ENCODE peak calls at places on chromosomes 7 and 10, in seven cellular contexts. U, F, I, W, G, R and X are unnamed samples.

GRCh38 chr7:5408777-5409176 is 14.9 kb downstream of the TNRC18 start:
- DNase-seq in U (no peak), F (no peak), I (no peak), W (no peak), G (no peak), R (no peak), X (no peak)

GRCh38 chr7:68783671-68784070 is 814.6 kb upstream of the AUTS2 start:
- DNase-seq in U (no peak), F (no peak), I (no peak), W (no peak), G (no peak), R (no peak), X (no peak)

GRCh38 chr7:70027864-70028263 is 429.6 kb downstream of the AUTS2 start:
- DNase-seq in U (no peak), F (no peak), I (no peak), W (no peak), G (no peak), R (peak; percentile 15), X (no peak)

GRCh38 chr10:108469940-108470339 is 1305.4 kb upstream of the SORCS1 start:
- DNase-seq in U (no peak), F (no peak), I (no peak), W (no peak), G (no peak), R (no peak), X (no peak)

GRCh38 chr7:82128546-82128945 is 315.0 kb downstream of the CACNA2D1 start:
- DNase-seq in U (no peak), F (no peak), I (no peak), W (no peak), G (no peak), R (no peak), X (no peak)

GRCh38 chr7:91846436-91846835 is 34.1 kb downstream of the MTERF1 start:
- DNase-seq in U (no peak), F (no peak), I (peak; percentile 17), W (no peak), G (no peak), R (no peak), X (no peak)

GRCh38 chr10:61899997-61900828 is 1.3 kb upstream of the ARID5B start:
- DNase-seq in U (peak; percentile 13), F (peak; percentile 28), I (peak; percentile 84), W (no peak), G (peak; percentile 93), R (peak; percentile 41), X (peak; percentile 26)

GRCh38 chr7:41709621-41710020 is 6.7 kb upstream of the INHBA start:
- DNase-seq in U (no peak), F (no peak), I (peak; percentile 81), W (no peak), G (no peak), R (no peak), X (no peak)

GRCh38 chr10:76546411-76546810 is 1091.2 kb downstream of the KCNMA1 start:
- DNase-seq in U (no peak), F (no peak), I (no peak), W (no peak), G (no peak), R (peak; percentile 60), X (no peak)

GRCh38 chr7:95843286-95843685 is 70.9 kb downstream of the DYNC1I1 start:
- DNase-seq in U (no peak), F (no peak), I (peak; percentile 8), W (no peak), G (no peak), R (no peak), X (no peak)

DNA sequence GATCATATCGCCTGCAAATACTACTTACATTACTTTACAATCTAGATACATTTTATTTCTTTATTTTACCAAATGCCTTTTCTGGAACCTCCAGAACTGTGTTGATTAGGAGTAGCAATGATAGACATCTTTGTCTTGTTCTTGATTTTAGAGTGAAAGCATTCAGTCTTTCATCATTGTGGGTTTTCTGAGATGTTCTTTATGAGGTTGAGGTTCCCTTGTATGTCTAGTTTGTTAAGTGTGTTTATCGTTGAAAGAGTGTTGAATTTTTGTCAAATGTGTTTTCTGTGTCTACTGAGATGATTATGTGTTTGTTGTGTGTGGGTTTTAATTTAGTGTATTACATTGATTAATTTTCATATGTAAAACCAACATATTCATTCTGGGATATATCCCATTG is 17.1 kb downstream of the SEPTIN7 start:
- DNase-seq in U (no peak), F (no peak), I (no peak), W (no peak), G (no peak), R (no peak), X (no peak)
- H3K9me3 ChIP-seq in U (no peaks in the 10 kb centered on the region), F (no peaks in the 10 kb centered on the region), I (no peaks in the 10 kb centered on the region), W (no peaks in the 10 kb centered on the region), G (peaks cover 44% of the 10 kb centered on the region), R (no peaks in the 10 kb centered on the region), X (peaks cover 2% of the 10 kb centered on the region)

GRCh38 chr10:128493811-128494210 is 367.6 kb upstream of the MKI67 start:
- DNase-seq in U (no peak), F (no peak), I (no peak), W (no peak), G (no peak), R (no peak), X (no peak)

GRCh38 chr10:128485701-128486235 is 359.5 kb upstream of the MKI67 start:
- DNase-seq in U (no peak), F (no peak), I (no peak), W (no peak), G (no peak), R (no peak), X (no peak)

GRCh38 chr10:128491686-128492085 is 365.5 kb upstream of the MKI67 start:
- DNase-seq in U (no peak), F (no peak), I (no peak), W (no peak), G (no peak), R (no peak), X (no peak)

GRCh38 chr10:128487517-128487916 is 361.3 kb upstream of the MKI67 start:
- DNase-seq in U (no peak), F (no peak), I (no peak), W (no peak), G (no peak), R (no peak), X (no peak)

GRCh38 chr10:128489324-128490247 is 363.4 kb upstream of the MKI67 start:
- DNase-seq in U (no peak), F (no peak), I (no peak), W (no peak), G (peak; percentile 69), R (no peak), X (no peak)
- H3K9me3 ChIP-seq in U (peaks cover 17% of the 10 kb centered on the region), F (no peaks in the 10 kb centered on the region), I (no peaks in the 10 kb centered on the region), W (no peaks in the 10 kb centered on the region), G (no peaks in the 10 kb centered on the region), R (no peaks in the 10 kb centered on the region), X (no peaks in the 10 kb centered on the region)

GRCh38 chr10:130801276-130801675 is 510.2 kb downstream of the TCERG1L start:
- DNase-seq in U (no peak), F (no peak), I (no peak), W (no peak), G (no peak), R (no peak), X (no peak)
- H3K9me3 ChIP-seq in U (no peaks in the 10 kb centered on the region), F (no peaks in the 10 kb centered on the region), I (no peaks in the 10 kb centered on the region), W (no peaks in the 10 kb centered on the region), G (no peaks in the 10 kb centered on the region), R (no peaks in the 10 kb centered on the region), X (no peaks in the 10 kb centered on the region)

GRCh38 chr7:30831227-30831626 is 60.0 kb downstream of the MINDY4 start:
- DNase-seq in U (no peak), F (no peak), I (peak; percentile 89), W (no peak), G (no peak), R (no peak), X (no peak)

GRCh38 chr7:30828591-30828990 is 57.4 kb downstream of the MINDY4 start:
- DNase-seq in U (no peak), F (no peak), I (no peak), W (no peak), G (no peak), R (no peak), X (no peak)

GRCh38 chr7:30835396-30835915 is 64.2 kb downstream of the MINDY4 start:
- DNase-seq in U (no peak), F (no peak), I (no peak), W (no peak), G (no peak), R (no peak), X (no peak)

GRCh38 chr7:30829476-30829875 is 58.3 kb downstream of the MINDY4 start:
- DNase-seq in U (no peak), F (no peak), I (no peak), W (no peak), G (no peak), R (peak; percentile 64), X (no peak)

DNA sequence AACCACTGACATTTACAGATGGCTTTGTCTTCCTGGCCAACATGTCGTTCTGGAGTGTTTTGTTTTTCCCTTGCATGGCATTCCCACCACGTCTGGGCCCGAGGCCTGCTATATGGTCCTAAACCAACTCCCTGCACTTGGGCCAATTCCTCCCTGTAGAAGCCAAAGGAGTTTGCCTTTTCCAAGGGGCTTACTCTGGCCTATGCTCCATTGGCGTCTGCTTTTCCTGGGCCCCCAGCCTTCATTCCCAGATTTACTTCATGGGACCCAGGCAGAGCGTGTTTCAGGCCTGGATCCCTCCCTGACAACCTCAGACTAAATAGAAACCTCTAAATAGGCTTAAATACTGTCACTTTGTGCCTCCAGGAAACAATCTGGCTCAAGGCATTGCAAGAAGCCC is 60.7 kb downstream of the MINDY4 start:
- DNase-seq in U (no peak), F (no peak), I (no peak), W (no peak), G (no peak), R (no peak), X (no peak)
- H3K9me3 ChIP-seq in U (peaks cover 7% of the 10 kb centered on the region), F (no peaks in the 10 kb centered on the region), I (no peaks in the 10 kb centered on the region), W (peaks cover 62% of the 10 kb centered on the region), G (peaks cover 10% of the 10 kb centered on the region), R (no peaks in the 10 kb centered on the region), X (peaks cover 2% of the 10 kb centered on the region)

DNA sequence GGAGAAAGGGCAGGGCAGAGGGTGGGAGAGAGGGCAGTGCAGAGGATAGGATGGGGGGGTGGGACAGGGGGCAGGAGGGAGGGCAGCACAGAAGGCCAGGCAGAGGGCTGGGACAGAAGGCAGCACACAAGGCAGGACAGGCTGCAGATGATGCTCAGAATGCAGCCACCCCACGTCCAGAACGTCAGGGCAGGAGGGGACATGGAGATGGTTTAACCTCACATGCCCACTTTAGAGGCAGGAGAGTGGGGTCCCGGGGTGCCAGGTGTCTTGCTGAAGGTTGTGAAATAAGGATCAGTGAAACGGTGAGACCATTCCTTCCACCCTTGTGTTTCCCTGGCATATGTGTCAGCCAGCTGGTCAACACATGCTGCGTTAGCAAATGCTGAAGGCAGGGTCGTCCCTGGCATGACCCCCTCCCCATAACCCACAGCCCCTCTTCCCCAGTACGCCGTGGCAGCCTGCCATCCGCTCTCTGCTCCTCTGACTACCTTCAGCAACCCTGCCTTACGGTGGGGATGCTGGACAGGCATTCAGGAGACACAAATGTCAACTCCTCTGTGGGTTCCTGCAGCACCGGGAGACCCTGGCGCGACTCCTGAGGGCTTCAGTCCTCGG is 592.1 kb downstream of the DNAJB6 start:
- DNase-seq in U (no peak), F (no peak), I (no peak), W (no peak), G (no peak), R (no peak), X (no peak)
- H3K9me3 ChIP-seq in U (peaks cover 26% of the 10 kb centered on the region), F (no peaks in the 10 kb centered on the region), I (peaks cover 2% of the 10 kb centered on the region), W (peaks cover 20% of the 10 kb centered on the region), G (peaks cover 19% of the 10 kb centered on the region), R (no peaks in the 10 kb centered on the region), X (peaks cover 5% of the 10 kb centered on the region)

DNA sequence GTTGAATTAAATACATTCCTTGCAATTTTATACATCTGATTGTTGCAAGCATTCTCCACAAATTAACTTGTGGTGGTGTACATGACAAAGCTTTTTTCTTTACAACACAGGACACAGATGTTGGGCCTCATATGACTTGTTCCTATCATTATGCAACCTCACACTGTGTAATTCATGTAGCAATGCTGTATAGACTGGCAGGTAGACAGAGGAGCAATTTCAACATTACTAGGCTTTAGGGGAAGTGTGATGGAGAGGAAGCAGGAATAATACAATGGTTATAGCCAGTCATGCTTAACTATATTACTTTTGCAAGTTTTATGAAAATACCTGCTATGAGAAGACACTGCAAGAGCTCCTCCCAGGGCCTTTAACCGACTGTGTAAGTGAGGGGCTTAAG is 832.1 kb downstream of the CNTNAP2 start:
- DNase-seq in U (no peak), F (no peak), I (no peak), W (no peak), G (no peak), R (no peak), X (no peak)
- H3K9me3 ChIP-seq in U (no peaks in the 10 kb centered on the region), F (no peaks in the 10 kb centered on the region), I (no peaks in the 10 kb centered on the region), W (no peaks in the 10 kb centered on the region), G (peaks cover 18% of the 10 kb centered on the region), R (no peaks in the 10 kb centered on the region), X (no peaks in the 10 kb centered on the region)